ENCODE peak calls at places on chromosomes 7 and 10, in seven cellular contexts. One of them, this sample, is unnamed. For H3K4me1, the result is how much of the 10 kb centered on the place peaks cover.

GRCh38 chr7:2812119-2812487 is 32.0 kb downstream of the GNA12 start:
- DNase-seq in left lung: no peak
- DNase-seq in IMR-90: peak
- DNase-seq in DND-41: no peak
- DNase-seq in testis: no peak
- DNase-seq in OCI-LY7: no peak
- DNase-seq in transverse colon: no peak
- DNase-seq in this sample: no peak

GRCh38 chr7:32680259-32681173 is 185.2 kb downstream of the AVL9 start:
- DNase-seq in left lung: no peak
- DNase-seq in IMR-90: peak
- DNase-seq in DND-41: no peak
- DNase-seq in testis: no peak
- DNase-seq in OCI-LY7: no peak
- DNase-seq in transverse colon: peak
- DNase-seq in this sample: peak

GRCh38 chr7:74417419-74417971 is 36.2 kb upstream of the GTF2IRD1 start:
- DNase-seq in left lung: peak
- DNase-seq in IMR-90: peak
- DNase-seq in DND-41: peak
- DNase-seq in testis: peak
- DNase-seq in OCI-LY7: peak
- DNase-seq in transverse colon: peak
- DNase-seq in this sample: peak

GRCh38 chr10:78254013-78254412 is 220.3 kb downstream of the RPS24 start:
- DNase-seq in left lung: no peak
- DNase-seq in IMR-90: peak
- DNase-seq in DND-41: no peak
- DNase-seq in testis: no peak
- DNase-seq in OCI-LY7: no peak
- DNase-seq in transverse colon: no peak
- DNase-seq in this sample: no peak

GRCh38 chr7:47266799-47267198 is 315.1 kb downstream of the TNS3 start:
- DNase-seq in left lung: no peak
- DNase-seq in IMR-90: peak
- DNase-seq in DND-41: no peak
- DNase-seq in testis: no peak
- DNase-seq in OCI-LY7: no peak
- DNase-seq in transverse colon: peak
- DNase-seq in this sample: no peak

GRCh38 chr7:131242123-131242650 is 85.5 kb upstream of the MKLN1 start:
- DNase-seq in left lung: no peak
- DNase-seq in IMR-90: no peak
- DNase-seq in DND-41: no peak
- DNase-seq in testis: no peak
- DNase-seq in OCI-LY7: no peak
- DNase-seq in transverse colon: no peak
- DNase-seq in this sample: no peak

GRCh38 chr10:10434312-10434711 is 583.4 kb upstream of the CELF2 start:
- DNase-seq in left lung: no peak
- DNase-seq in IMR-90: no peak
- DNase-seq in DND-41: no peak
- DNase-seq in testis: no peak
- DNase-seq in OCI-LY7: no peak
- DNase-seq in transverse colon: no peak
- DNase-seq in this sample: no peak

GRCh38 chr7:8094164-8095140 is 125.9 kb downstream of the GLCCI1 start:
- DNase-seq in left lung: no peak
- DNase-seq in IMR-90: no peak
- DNase-seq in DND-41: no peak
- DNase-seq in testis: no peak
- DNase-seq in OCI-LY7: no peak
- DNase-seq in transverse colon: no peak
- DNase-seq in this sample: no peak

DNA sequence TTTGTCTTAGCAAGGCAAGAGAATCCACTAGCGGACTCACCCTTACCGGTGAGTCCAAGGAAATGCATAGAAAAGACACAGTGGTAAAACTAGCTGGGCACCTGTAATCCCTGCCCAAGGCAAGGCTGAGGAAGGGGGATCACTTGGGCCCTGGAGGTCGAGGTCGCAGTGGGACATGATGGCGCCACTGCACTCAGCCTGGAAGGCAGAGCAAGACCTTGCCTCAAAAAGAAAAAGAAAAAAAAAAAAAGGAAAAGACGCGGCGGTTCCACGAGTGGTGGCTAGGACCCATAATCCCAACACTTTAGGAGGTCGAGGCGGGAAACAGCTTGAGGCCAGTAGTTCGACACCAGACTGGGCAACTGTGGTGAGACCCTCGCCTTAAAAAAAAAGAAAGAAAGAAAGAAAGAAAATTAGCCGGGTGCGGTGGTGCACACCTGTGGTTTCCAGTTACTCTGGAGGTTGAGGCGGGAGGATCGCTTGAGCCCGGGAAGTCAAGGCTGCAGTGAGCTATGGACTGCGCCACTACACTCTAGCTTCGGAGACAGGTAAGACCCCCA is 808 bp upstream of the OTUD1 start:
- DNase-seq in left lung: no peak
- DNase-seq in IMR-90: no peak
- DNase-seq in DND-41: no peak
- DNase-seq in testis: no peak
- DNase-seq in OCI-LY7: no peak
- DNase-seq in transverse colon: no peak
- DNase-seq in this sample: no peak
- H3K4me3 ChIP-seq in left lung: peak
- H3K4me3 ChIP-seq in IMR-90: peak
- H3K4me3 ChIP-seq in DND-41: peak
- H3K4me3 ChIP-seq in testis: peak
- H3K4me3 ChIP-seq in OCI-LY7: peak
- H3K4me3 ChIP-seq in transverse colon: peak
- H3K4me3 ChIP-seq in this sample: peak

GRCh38 chr7:18843979-18844378 is 273.5 kb downstream of the TWIST1 start:
- DNase-seq in left lung: no peak
- DNase-seq in IMR-90: no peak
- DNase-seq in DND-41: no peak
- DNase-seq in testis: no peak
- DNase-seq in OCI-LY7: no peak
- DNase-seq in transverse colon: no peak
- DNase-seq in this sample: no peak
- H3K4me1 ChIP-seq in left lung: under half
- H3K4me1 ChIP-seq in IMR-90: under half
- H3K4me1 ChIP-seq in DND-41: under half
- H3K4me1 ChIP-seq in testis: under half
- H3K4me1 ChIP-seq in OCI-LY7: under half
- H3K4me1 ChIP-seq in transverse colon: under half
- H3K4me1 ChIP-seq in this sample: under half

GRCh38 chr7:98295467-98296220 is 14.2 kb downstream of the BRI3 start:
- DNase-seq in left lung: no peak
- DNase-seq in IMR-90: no peak
- DNase-seq in DND-41: no peak
- DNase-seq in testis: no peak
- DNase-seq in OCI-LY7: no peak
- DNase-seq in transverse colon: no peak
- DNase-seq in this sample: no peak
- H3K27ac ChIP-seq in left lung: peak
- H3K27ac ChIP-seq in IMR-90: no peak
- H3K27ac ChIP-seq in DND-41: no peak
- H3K27ac ChIP-seq in testis: no peak
- H3K27ac ChIP-seq in OCI-LY7: no peak
- H3K27ac ChIP-seq in transverse colon: no peak
- H3K27ac ChIP-seq in this sample: no peak

GRCh38 chr7:85150624-85151023 is 36.2 kb downstream of the SEMA3D start:
- DNase-seq in left lung: no peak
- DNase-seq in IMR-90: no peak
- DNase-seq in DND-41: no peak
- DNase-seq in testis: no peak
- DNase-seq in OCI-LY7: no peak
- DNase-seq in transverse colon: no peak
- DNase-seq in this sample: no peak
- H3K4me3 ChIP-seq in left lung: no peak
- H3K4me3 ChIP-seq in IMR-90: no peak
- H3K4me3 ChIP-seq in DND-41: no peak
- H3K4me3 ChIP-seq in testis: no peak
- H3K4me3 ChIP-seq in OCI-LY7: no peak
- H3K4me3 ChIP-seq in transverse colon: no peak
- H3K4me3 ChIP-seq in this sample: no peak

DNA sequence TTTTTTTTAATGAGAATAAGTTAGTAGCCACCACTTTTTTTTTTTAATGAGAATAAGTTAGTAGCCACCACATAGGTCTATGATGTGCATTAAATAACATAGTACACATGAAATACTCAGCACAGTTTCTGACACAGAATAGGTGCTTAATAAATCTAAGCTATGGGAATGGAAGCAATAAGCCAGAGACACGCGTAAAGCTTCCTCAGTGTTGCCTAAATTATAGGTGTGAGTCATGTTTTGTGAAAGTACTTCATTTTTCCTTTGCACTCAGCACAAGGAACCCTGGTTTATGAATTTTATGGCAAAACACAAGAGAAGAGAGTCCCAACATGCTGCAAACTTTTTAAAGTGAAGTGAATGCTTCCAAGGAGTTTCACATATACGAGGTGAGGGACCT is 267.4 kb downstream of the RNLS start:
- DNase-seq in left lung: no peak
- DNase-seq in IMR-90: peak
- DNase-seq in DND-41: no peak
- DNase-seq in testis: no peak
- DNase-seq in OCI-LY7: no peak
- DNase-seq in transverse colon: no peak
- DNase-seq in this sample: no peak
- H3K4me1 ChIP-seq in left lung: under half
- H3K4me1 ChIP-seq in IMR-90: under half
- H3K4me1 ChIP-seq in DND-41: under half
- H3K4me1 ChIP-seq in testis: under half
- H3K4me1 ChIP-seq in OCI-LY7: under half
- H3K4me1 ChIP-seq in transverse colon: under half
- H3K4me1 ChIP-seq in this sample: under half